ENCODE peak calls at places on chromosome 15, in four cellular contexts. One of them, this sample, is unnamed.

GRCh38 chr15:52483712-52484111 is 45.0 kb downstream of the MYO5A start:
- DNase-seq in epithelial cell of esophagus: peak
- DNase-seq in fibroblast of mammary gland: peak
- DNase-seq in transverse colon: no peak
- DNase-seq in this sample: peak

GRCh38 chr15:61243984-61244593 is 15.0 kb upstream of the RORA start:
- DNase-seq in epithelial cell of esophagus: no peak
- DNase-seq in fibroblast of mammary gland: peak
- DNase-seq in transverse colon: no peak
- DNase-seq in this sample: no peak

GRCh38 chr15:92011611-92012367 is 158.3 kb downstream of the SLCO3A1 start:
- DNase-seq in epithelial cell of esophagus: peak
- DNase-seq in fibroblast of mammary gland: peak
- DNase-seq in transverse colon: no peak
- DNase-seq in this sample: no peak

GRCh38 chr15:100111103-100112060 is 230.4 kb downstream of the ADAMTS17 start:
- DNase-seq in epithelial cell of esophagus: peak
- DNase-seq in fibroblast of mammary gland: peak
- DNase-seq in transverse colon: peak
- DNase-seq in this sample: peak

GRCh38 chr15:40754574-40754882 is 526 bp downstream of the RMDN3 start:
- DNase-seq in epithelial cell of esophagus: peak
- DNase-seq in fibroblast of mammary gland: peak
- DNase-seq in transverse colon: peak
- DNase-seq in this sample: no peak

GRCh38 chr15:85088300-85088699 is 106.6 kb downstream of the PDE8A start:
- DNase-seq in epithelial cell of esophagus: no peak
- DNase-seq in fibroblast of mammary gland: no peak
- DNase-seq in transverse colon: no peak
- DNase-seq in this sample: no peak

GRCh38 chr15:62244762-62245161 is 79.7 kb upstream of the C2CD4B start:
- DNase-seq in epithelial cell of esophagus: no peak
- DNase-seq in fibroblast of mammary gland: no peak
- DNase-seq in transverse colon: no peak
- DNase-seq in this sample: no peak

GRCh38 chr15:31292391-31293020 is 34.1 kb upstream of the KLF13 start:
- DNase-seq in epithelial cell of esophagus: no peak
- DNase-seq in fibroblast of mammary gland: no peak
- DNase-seq in transverse colon: no peak
- DNase-seq in this sample: no peak

GRCh38 chr15:25793354-25794050 is 69.6 kb downstream of the ATP10A start:
- DNase-seq in epithelial cell of esophagus: no peak
- DNase-seq in fibroblast of mammary gland: no peak
- DNase-seq in transverse colon: no peak
- DNase-seq in this sample: no peak

GRCh38 chr15:27808182-27808581 is 290.9 kb downstream of the OCA2 start:
- DNase-seq in epithelial cell of esophagus: no peak
- DNase-seq in fibroblast of mammary gland: no peak
- DNase-seq in transverse colon: no peak
- DNase-seq in this sample: no peak

GRCh38 chr15:67098768-67099282 is 33.4 kb downstream of the SMAD3 start:
- DNase-seq in epithelial cell of esophagus: peak
- DNase-seq in fibroblast of mammary gland: no peak
- DNase-seq in transverse colon: no peak
- DNase-seq in this sample: no peak

GRCh38 chr15:96276438-96277210 is 53.9 kb upstream of the NR2F2 start:
- DNase-seq in epithelial cell of esophagus: peak
- DNase-seq in fibroblast of mammary gland: peak
- DNase-seq in transverse colon: no peak
- DNase-seq in this sample: peak

GRCh38 chr15:93040288-93041158 is 48.5 kb downstream of the RGMA start:
- DNase-seq in epithelial cell of esophagus: no peak
- DNase-seq in fibroblast of mammary gland: no peak
- DNase-seq in transverse colon: no peak
- DNase-seq in this sample: no peak

GRCh38 chr15:69820819-69821218 is 276.9 kb downstream of the TLE3 start:
- DNase-seq in epithelial cell of esophagus: no peak
- DNase-seq in fibroblast of mammary gland: no peak
- DNase-seq in transverse colon: no peak
- DNase-seq in this sample: no peak

GRCh38 chr15:60396100-60396499 is 1.7 kb downstream of the ANXA2 start:
- DNase-seq in epithelial cell of esophagus: peak
- DNase-seq in fibroblast of mammary gland: no peak
- DNase-seq in transverse colon: no peak
- DNase-seq in this sample: no peak

GRCh38 chr15:38254065-38254883 is 1.6 kb downstream of the SPRED1 start:
- DNase-seq in epithelial cell of esophagus: peak
- DNase-seq in fibroblast of mammary gland: peak
- DNase-seq in transverse colon: peak
- DNase-seq in this sample: peak

GRCh38 chr15:92074646-92075045 is 221.1 kb downstream of the SLCO3A1 start:
- DNase-seq in epithelial cell of esophagus: peak
- DNase-seq in fibroblast of mammary gland: peak
- DNase-seq in transverse colon: no peak
- DNase-seq in this sample: no peak

GRCh38 chr15:99343836-99344551 is 92.7 kb downstream of the LRRC28 start:
- DNase-seq in epithelial cell of esophagus: no peak
- DNase-seq in fibroblast of mammary gland: no peak
- DNase-seq in transverse colon: peak
- DNase-seq in this sample: no peak

GRCh38 chr15:65517866-65518207 is 348 bp upstream of the DPP8 start:
- DNase-seq in epithelial cell of esophagus: no peak
- DNase-seq in fibroblast of mammary gland: peak
- DNase-seq in transverse colon: no peak
- DNase-seq in this sample: no peak
- TF ChIP-seq CTCF in epithelial cell of esophagus: no peak
- TF ChIP-seq CTCF in fibroblast of mammary gland: no peak
- TF ChIP-seq CTCF in transverse colon: peak
- TF ChIP-seq CTCF in this sample: peak

DNA sequence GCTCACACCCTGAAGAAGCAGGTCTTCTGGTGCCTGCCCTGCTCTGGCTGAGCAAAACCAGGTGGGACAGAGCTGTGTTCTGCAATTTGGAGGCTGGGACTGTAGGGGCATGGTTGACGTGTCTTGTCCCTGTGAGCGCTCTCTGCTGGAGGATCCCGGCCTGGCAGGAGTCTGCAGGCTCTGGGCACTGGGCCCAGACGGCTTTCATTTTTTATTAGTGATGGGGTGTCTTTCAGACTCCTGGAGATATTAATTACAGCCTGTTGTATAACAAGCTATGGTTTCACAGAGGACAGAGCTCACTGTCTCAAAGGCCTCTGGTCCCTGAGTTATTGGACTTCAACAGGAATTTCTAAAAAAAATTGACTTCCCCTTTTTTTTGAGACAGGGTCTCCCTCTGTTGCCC is 29.5 kb upstream of the ZNF710 start:
- DNase-seq in epithelial cell of esophagus: peak
- DNase-seq in fibroblast of mammary gland: peak
- DNase-seq in transverse colon: peak
- DNase-seq in this sample: peak
- TF ChIP-seq CTCF in epithelial cell of esophagus: peak
- TF ChIP-seq CTCF in fibroblast of mammary gland: peak
- TF ChIP-seq CTCF in transverse colon: peak
- TF ChIP-seq CTCF in this sample: peak

DNA sequence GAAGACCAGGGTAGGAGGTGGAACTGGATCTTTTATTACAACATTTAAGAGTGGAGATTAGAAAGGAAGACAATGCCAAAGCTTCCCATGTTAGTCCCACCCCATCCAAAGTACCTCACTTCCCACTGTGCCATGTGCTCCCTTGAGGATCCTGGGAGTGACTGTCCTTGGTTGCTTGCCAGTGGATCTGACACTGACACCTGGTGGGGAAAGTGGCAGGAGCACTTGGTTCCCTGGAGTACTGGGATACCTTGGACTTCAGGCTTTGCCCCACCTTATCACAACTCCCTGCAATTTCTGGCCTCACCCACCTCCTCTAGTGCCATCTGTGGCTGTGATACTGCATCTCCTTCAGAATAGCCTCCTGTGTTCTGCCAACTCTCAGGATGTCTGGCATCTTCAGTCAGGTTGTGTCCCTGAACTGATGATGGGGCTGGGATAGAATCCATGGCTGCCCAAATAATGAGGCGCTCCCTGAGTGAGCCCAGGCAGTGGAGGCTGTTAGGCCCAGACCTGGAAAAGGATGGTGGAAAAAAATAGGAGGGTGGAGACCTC is 1.3 kb downstream of the ELL3 start:
- DNase-seq in epithelial cell of esophagus: peak
- DNase-seq in fibroblast of mammary gland: peak
- DNase-seq in transverse colon: peak
- DNase-seq in this sample: peak
- TF ChIP-seq CTCF in epithelial cell of esophagus: peak
- TF ChIP-seq CTCF in fibroblast of mammary gland: peak
- TF ChIP-seq CTCF in transverse colon: peak
- TF ChIP-seq CTCF in this sample: peak

DNA sequence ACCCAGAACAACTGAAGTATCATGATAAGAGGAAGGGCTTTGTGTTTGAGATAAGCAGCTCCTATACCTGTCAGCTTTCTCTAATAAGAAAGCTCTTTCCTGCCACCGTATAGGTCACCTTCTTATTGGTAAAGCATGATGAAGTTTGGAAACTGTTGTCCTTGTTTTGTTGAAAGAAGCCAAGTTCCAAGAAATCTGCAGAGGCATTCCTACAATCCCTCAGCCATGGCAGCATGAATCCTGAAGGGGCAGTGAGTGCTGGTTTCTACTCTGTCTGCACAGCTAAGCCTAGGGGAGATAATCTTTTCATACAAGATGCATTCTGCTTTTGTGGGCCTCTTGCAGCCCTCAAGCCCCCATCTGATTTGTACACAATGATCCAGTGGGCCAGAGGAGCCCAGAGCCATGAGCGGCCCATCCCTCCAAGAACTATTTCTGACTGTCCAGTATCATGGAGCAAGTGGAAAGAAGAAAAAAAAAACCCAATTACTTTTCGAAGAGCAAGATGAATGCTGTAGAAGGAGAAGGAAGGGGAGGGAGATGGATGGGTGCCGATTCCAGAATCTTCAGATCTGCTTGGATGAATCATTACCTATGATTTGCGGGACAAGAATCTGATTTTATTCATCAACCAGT is 1.9 kb upstream of the THBS1 start:
- DNase-seq in epithelial cell of esophagus: no peak
- DNase-seq in fibroblast of mammary gland: peak
- DNase-seq in transverse colon: no peak
- DNase-seq in this sample: peak
- TF ChIP-seq CTCF in epithelial cell of esophagus: no peak
- TF ChIP-seq CTCF in fibroblast of mammary gland: no peak
- TF ChIP-seq CTCF in transverse colon: no peak
- TF ChIP-seq CTCF in this sample: peak

GRCh38 chr15:70910958-70911357 is 18.3 kb downstream of the LRRC49 start:
- DNase-seq in epithelial cell of esophagus: no peak
- DNase-seq in fibroblast of mammary gland: no peak
- DNase-seq in transverse colon: no peak
- DNase-seq in this sample: no peak

GRCh38 chr15:70902105-70902504 is 9.5 kb downstream of the LRRC49 start:
- DNase-seq in epithelial cell of esophagus: peak
- DNase-seq in fibroblast of mammary gland: peak
- DNase-seq in transverse colon: peak
- DNase-seq in this sample: peak

GRCh38 chr15:70912187-70912586 is 19.6 kb downstream of the LRRC49 start:
- DNase-seq in epithelial cell of esophagus: peak
- DNase-seq in fibroblast of mammary gland: no peak
- DNase-seq in transverse colon: no peak
- DNase-seq in this sample: no peak

GRCh38 chr15:70906842-70907241 is 14.2 kb downstream of the LRRC49 start:
- DNase-seq in epithelial cell of esophagus: no peak
- DNase-seq in fibroblast of mammary gland: peak
- DNase-seq in transverse colon: no peak
- DNase-seq in this sample: peak

GRCh38 chr15:70907784-70908471 is 15.3 kb downstream of the LRRC49 start:
- DNase-seq in epithelial cell of esophagus: no peak
- DNase-seq in fibroblast of mammary gland: no peak
- DNase-seq in transverse colon: no peak
- DNase-seq in this sample: no peak
- TF ChIP-seq CTCF in epithelial cell of esophagus: peak
- TF ChIP-seq CTCF in fibroblast of mammary gland: peak
- TF ChIP-seq CTCF in transverse colon: no peak
- TF ChIP-seq CTCF in this sample: peak

DNA sequence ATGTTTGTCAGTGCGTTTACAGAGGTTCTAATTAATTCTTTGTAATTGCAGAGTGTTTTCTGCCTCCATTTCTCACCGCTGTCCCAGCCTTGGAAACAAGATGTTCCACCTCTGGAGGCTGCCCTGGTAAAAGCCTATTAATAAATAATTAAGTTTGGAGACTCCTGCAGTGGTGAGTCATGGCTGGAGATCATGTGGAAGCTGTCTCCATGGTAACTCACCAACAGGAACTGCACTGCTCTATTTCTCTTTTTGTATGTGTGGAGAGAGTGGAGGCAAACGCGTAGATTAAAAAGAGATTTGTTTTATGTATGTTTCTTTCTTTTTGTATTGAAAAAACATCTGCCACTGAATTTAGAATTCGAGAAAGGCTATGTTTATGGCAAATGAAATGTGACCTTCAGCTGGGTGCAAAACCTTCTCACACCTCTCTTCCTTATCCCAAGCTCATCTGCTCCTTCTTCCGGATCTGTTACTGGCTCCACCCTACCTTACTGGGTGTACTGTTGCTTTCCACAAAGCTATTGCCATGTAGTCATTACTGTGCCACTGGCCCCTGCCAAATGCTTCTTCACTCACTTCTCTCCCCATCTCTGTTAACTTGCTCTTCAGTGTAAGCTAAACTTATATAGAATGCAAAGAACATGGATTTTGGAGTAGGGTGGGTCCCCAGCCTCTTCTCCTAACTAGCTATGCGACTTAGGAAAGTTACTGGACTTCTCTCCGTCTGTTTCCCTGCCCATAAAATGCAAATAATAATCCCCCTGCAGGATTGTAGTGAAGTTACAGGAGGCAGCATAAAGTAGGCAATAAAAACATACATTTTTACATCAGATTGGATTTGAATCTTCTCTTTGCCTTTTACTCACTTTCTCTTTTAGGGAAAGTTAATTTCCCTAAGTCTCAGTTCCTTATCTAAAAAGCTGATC is 778.5 kb downstream of the NTRK3 start:
- DNase-seq in epithelial cell of esophagus: peak
- DNase-seq in fibroblast of mammary gland: peak
- DNase-seq in transverse colon: no peak
- DNase-seq in this sample: peak
- TF ChIP-seq CTCF in epithelial cell of esophagus: no peak
- TF ChIP-seq CTCF in fibroblast of mammary gland: no peak
- TF ChIP-seq CTCF in transverse colon: no peak
- TF ChIP-seq CTCF in this sample: peak

GRCh38 chr15:45666119-45666875 is 31.5 kb downstream of the SQOR start:
- DNase-seq in epithelial cell of esophagus: no peak
- DNase-seq in fibroblast of mammary gland: no peak
- DNase-seq in transverse colon: no peak
- DNase-seq in this sample: no peak
- TF ChIP-seq CTCF in epithelial cell of esophagus: peak
- TF ChIP-seq CTCF in fibroblast of mammary gland: peak
- TF ChIP-seq CTCF in transverse colon: no peak
- TF ChIP-seq CTCF in this sample: peak

This sample was measured in HFFc6.